ENCODE peak calls at places on chromosomes 16 and 17, in nine cellular contexts. Y is upper lobe of left lung, T is Peyer's patch, F is A549, J is IMR-90, H is lower leg skin, Q is ovary, B is adrenal gland, U is heart left ventricle. X is an unnamed sample.

GRCh38 chr17:55777471-55777971 is 26.7 kb downstream of the PCTP start:
- DNase-seq in Y (no peak), T (no peak), F (no peak), J (no peak), H (no peak), Q (no peak), B (no peak), U (no peak), X (no peak)

GRCh38 chr16:66228791-66229190 is 137.7 kb upstream of the CDH5 start:
- DNase-seq in Y (no peak), T (no peak), F (no peak), J (peak; percentile 38), H (no peak), Q (peak; percentile 53), B (no peak), U (no peak), X (no peak)

GRCh38 chr17:67071595-67071994 is 27.2 kb downstream of the CACNG1 start:
- DNase-seq in Y (no peak), T (no peak), F (no peak), J (no peak), H (no peak), Q (no peak), B (no peak), U (no peak), X (no peak)

GRCh38 chr16:27251561-27252205 is 16.9 kb downstream of the NSMCE1 start:
- DNase-seq in Y (no peak), T (no peak), F (no peak), J (no peak), H (peak; percentile 32), Q (no peak), B (no peak), U (no peak), X (peak; percentile 23)

GRCh38 chr16:8937803-8938202 is 25.9 kb downstream of the USP7 start:
- DNase-seq in Y (no peak), T (no peak), F (no peak), J (no peak), H (no peak), Q (no peak), B (no peak), U (no peak), X (no peak)

GRCh38 chr16:68756250-68757051 is 19.4 kb downstream of the CDH1 start:
- DNase-seq in Y (peak; percentile 93), T (peak; percentile 78), F (peak; percentile 37), J (no peak), H (no peak), Q (no peak), B (no peak), U (no peak), X (no peak)

GRCh38 chr17:40097931-40098845 is 2.2 kb downstream of the NR1D1 start:
- DNase-seq in Y (peak; percentile 95), T (peak; percentile 92), F (no peak), J (no peak), H (peak; percentile 95), Q (peak; percentile 72), B (peak; percentile 95), U (peak; percentile 70), X (peak; percentile 95)

GRCh38 chr17:15422392-15422957 is 44.9 kb downstream of the CDRT4 start:
- DNase-seq in Y (no peak), T (no peak), F (no peak), J (no peak), H (peak; percentile 79), Q (no peak), B (no peak), U (no peak), X (no peak)

GRCh38 chr17:7435676-7436555 is 681 bp downstream of the TMEM102 start:
- DNase-seq in Y (peak; percentile 71), T (peak; percentile 77), F (peak; percentile 65), J (no peak), H (peak; percentile 93), Q (no peak), B (peak; percentile 58), U (peak; percentile 46), X (peak; percentile 67)

GRCh38 chr16:68264128-68265077 is at the start of gene SLC7A6:
- DNase-seq in Y (peak; percentile 86), T (peak; percentile 85), F (peak; percentile 84), J (peak; percentile 69), H (peak; percentile 94), Q (peak; percentile 74), B (peak; percentile 71), U (peak; percentile 84), X (peak; percentile 75)

GRCh38 chr16:28538733-28539596 is at the start of gene NUPR1:
- DNase-seq in Y (peak; percentile 94), T (peak; percentile 73), F (peak; percentile 85), J (peak; percentile 97), H (peak; percentile 99), Q (peak; percentile 96), B (peak; percentile 97), U (peak; percentile 93), X (peak; percentile 91)

DNA sequence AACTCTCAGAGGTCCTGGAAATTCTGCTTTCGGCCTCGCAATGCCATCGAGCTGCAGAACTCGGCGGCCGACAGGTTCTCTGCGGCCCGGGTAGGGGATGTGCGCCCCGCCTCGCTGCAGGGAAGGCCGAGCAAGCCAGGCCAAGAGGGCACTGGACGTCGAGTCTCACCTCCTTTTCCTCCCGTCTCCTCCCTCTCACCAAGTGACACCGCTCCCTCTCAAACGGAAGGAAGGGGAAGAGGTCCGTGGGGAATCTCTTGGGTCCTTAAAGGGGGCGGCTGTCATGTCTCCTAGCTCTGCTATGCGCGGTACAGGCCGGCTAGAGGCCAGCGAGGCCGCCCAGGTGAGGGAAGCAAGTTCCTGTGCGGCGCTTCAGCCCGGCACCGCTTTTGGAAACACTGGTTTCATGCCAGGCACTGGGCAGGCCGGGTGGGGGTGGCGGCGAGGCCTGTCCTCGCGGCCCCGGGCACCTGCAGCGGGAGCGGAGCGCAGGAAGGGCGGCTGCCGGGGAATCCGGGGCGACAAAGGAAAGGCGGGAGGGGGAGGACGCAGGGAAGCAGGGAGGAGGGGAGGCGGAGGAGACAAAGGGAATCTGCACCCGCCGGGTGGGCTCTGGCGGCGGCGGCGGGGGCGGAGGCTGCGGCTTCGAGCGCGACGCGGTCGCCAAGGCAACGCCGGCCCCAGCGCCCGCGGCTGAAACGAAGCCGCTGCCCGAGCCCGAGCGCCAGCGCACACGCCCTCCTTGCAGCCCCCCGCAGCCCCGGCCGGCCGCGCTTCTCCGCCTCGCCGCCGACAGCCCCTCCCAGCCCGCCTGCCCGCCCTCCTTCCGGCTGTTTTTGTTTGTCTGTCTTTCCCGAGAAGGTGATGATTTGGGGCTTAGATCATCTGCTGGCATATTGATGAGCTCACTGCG is 32.3 kb downstream of the CDK5R1 start:
- DNase-seq in Y (no peak), T (peak; percentile 62), F (no peak), J (no peak), H (peak; percentile 86), Q (peak; percentile 44), B (peak; percentile 49), U (peak; percentile 49), X (peak; percentile 48)
- TF ChIP-seq POLR2A in Y (no peak), T (no peak), F (no peak), J (no peak), H (no peak), Q (no peak), B (no peak), U (no peak), X (no peak)

DNA sequence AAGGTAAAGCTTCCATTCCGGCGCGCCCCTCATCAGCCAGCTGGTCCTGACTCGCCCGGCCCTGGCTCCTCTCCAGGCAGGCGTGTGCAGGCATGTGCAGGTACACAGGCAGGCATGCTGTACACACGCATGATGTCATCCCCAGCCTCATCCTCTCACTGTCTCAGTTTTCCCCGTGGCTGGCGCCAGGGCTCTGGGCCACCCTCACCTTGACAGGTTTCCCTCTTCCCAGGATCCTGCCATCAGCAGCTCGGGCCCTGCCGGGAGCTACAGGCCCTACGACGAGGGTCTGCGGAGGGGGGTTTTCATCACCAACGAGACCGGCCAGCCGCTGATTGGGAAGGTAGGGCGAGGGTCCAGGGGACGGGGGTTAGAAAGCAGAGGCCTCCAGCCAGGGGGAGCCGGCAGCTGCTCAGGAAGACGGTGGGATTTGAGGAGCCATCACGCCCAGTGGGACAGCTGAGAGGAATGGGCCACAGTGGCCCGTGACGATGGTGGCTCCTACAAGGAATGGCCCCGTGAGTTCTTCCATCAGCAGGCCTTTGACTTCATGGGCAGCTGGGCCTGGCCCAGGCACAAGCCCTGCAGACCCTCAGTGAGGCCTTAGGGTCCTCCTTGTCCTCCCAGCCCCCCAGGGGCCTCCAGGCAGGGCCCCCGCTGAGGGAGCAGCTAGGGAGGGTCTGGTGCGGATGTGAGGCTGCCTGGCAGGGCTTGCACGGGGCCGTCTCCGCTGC is 8.5 kb downstream of the GAA start:
- DNase-seq in Y (no peak), T (no peak), F (no peak), J (no peak), H (peak; percentile 89), Q (peak; percentile 21), B (no peak), U (no peak), X (no peak)
- TF ChIP-seq POLR2A in Y (no peak), T (no peak), F (no peak), J (no peak), H (no peak), Q (no peak), B (no peak), U (no peak), X (no peak)

GRCh38 chr17:48047113-48047740 is 932 bp upstream of the NFE2L1 start:
- DNase-seq in Y (no peak), T (no peak), F (peak; percentile 26), J (no peak), H (no peak), Q (no peak), B (no peak), U (no peak), X (no peak)
- TF ChIP-seq POLR2A in Y (no peak), T (no peak), F (no peak), J (no peak), H (no peak), Q (no peak), B (no peak), U (no peak), X (no peak)

GRCh38 chr17:81821603-81822311 is 11.3 kb downstream of the MCRIP1 start:
- DNase-seq in Y (peak; percentile 91), T (peak; percentile 95), F (peak; percentile 85), J (peak; percentile 29), H (peak; percentile 94), Q (peak; percentile 68), B (peak; percentile 95), U (peak; percentile 85), X (peak; percentile 94)
- TF ChIP-seq POLR2A in Y (peak; percentile 28), T (peak; percentile 25), F (no peak), J (no peak), H (no peak), Q (no peak), B (no peak), U (no peak), X (no peak)

X was measured in right lobe of liver.